ENCODE peak calls at places on chromosomes 16 and 17, in eight cellular contexts. One of them, this sample, is unnamed.

GRCh38 chr17:19707728-19708221 is 8.6 kb downstream of the SLC47A2 start:
- DNase-seq in PC-3: no peak
- DNase-seq in SK-N-SH: no peak
- DNase-seq in HCT116: no peak
- DNase-seq in hepatocyte: no peak
- DNase-seq in neural progenitor cell: no peak
- DNase-seq in GM23338: no peak
- DNase-seq in GM23248: no peak
- DNase-seq in this sample: no peak

GRCh38 chr16:27237229-27238015 is 31.1 kb downstream of the NSMCE1 start:
- DNase-seq in PC-3: no peak
- DNase-seq in hepatocyte: peak; percentile 8
- DNase-seq in GM23338: peak; percentile 23
- DNase-seq in HCT116: no peak
- DNase-seq in neural progenitor cell: peak; percentile 18
- DNase-seq in SK-N-SH: peak; percentile 68
- DNase-seq in GM23248: no peak
- DNase-seq in this sample: peak; percentile 53

GRCh38 chr17:61574542-61575351 is 16.3 kb downstream of the NACA2 start:
- DNase-seq in SK-N-SH: peak; percentile 76
- DNase-seq in GM23338: peak; percentile 65
- DNase-seq in neural progenitor cell: peak; percentile 66
- DNase-seq in GM23248: peak; percentile 66
- DNase-seq in hepatocyte: peak; percentile 81
- DNase-seq in HCT116: peak; percentile 74
- DNase-seq in PC-3: peak; percentile 89
- DNase-seq in this sample: peak; percentile 65

GRCh38 chr17:83154311-83155127 is 75.1 kb downstream of the METRNL start:
- DNase-seq in neural progenitor cell: no peak
- DNase-seq in hepatocyte: no peak
- DNase-seq in GM23338: no peak
- DNase-seq in HCT116: no peak
- DNase-seq in SK-N-SH: no peak
- DNase-seq in PC-3: no peak
- DNase-seq in GM23248: no peak
- DNase-seq in this sample: no peak

GRCh38 chr17:41547921-41548843 is 20.1 kb upstream of the KRT19 start:
- DNase-seq in GM23338: no peak
- DNase-seq in HCT116: peak; percentile 96
- DNase-seq in PC-3: peak; percentile 95
- DNase-seq in neural progenitor cell: no peak
- DNase-seq in GM23248: peak; percentile 100
- DNase-seq in SK-N-SH: peak; percentile 67
- DNase-seq in hepatocyte: peak; percentile 76
- DNase-seq in this sample: no peak

GRCh38 chr16:75742424-75743047 is 16.2 kb upstream of the CPHXL start:
- DNase-seq in SK-N-SH: no peak
- DNase-seq in GM23338: peak; percentile 70
- DNase-seq in PC-3: no peak
- DNase-seq in GM23248: no peak
- DNase-seq in neural progenitor cell: peak; percentile 39
- DNase-seq in HCT116: peak; percentile 12
- DNase-seq in hepatocyte: no peak
- DNase-seq in this sample: peak; percentile 55

GRCh38 chr16:83200005-83200779 is 573.4 kb downstream of the CDH13 start:
- DNase-seq in GM23338: peak; percentile 17
- DNase-seq in neural progenitor cell: peak; percentile 43
- DNase-seq in PC-3: peak; percentile 19
- DNase-seq in GM23248: peak; percentile 68
- DNase-seq in HCT116: no peak
- DNase-seq in SK-N-SH: no peak
- DNase-seq in hepatocyte: no peak
- DNase-seq in this sample: peak; percentile 3

GRCh38 chr17:50221500-50222480 is 20.4 kb upstream of the COL1A1 start:
- DNase-seq in hepatocyte: peak; percentile 55
- DNase-seq in PC-3: peak; percentile 58
- DNase-seq in GM23338: no peak
- DNase-seq in GM23248: peak; percentile 95
- DNase-seq in SK-N-SH: no peak
- DNase-seq in HCT116: no peak
- DNase-seq in neural progenitor cell: no peak
- DNase-seq in this sample: no peak

GRCh38 chr16:85423631-85424030 is 189.5 kb upstream of the GSE1 start:
- DNase-seq in SK-N-SH: no peak
- DNase-seq in GM23338: no peak
- DNase-seq in PC-3: no peak
- DNase-seq in GM23248: no peak
- DNase-seq in HCT116: no peak
- DNase-seq in hepatocyte: no peak
- DNase-seq in neural progenitor cell: no peak
- DNase-seq in this sample: no peak

GRCh38 chr17:79646721-79647455 is 36.0 kb upstream of the RBFOX3 start:
- DNase-seq in GM23338: no peak
- DNase-seq in hepatocyte: no peak
- DNase-seq in neural progenitor cell: no peak
- DNase-seq in GM23248: no peak
- DNase-seq in PC-3: no peak
- DNase-seq in SK-N-SH: peak; percentile 15
- DNase-seq in HCT116: no peak
- DNase-seq in this sample: no peak

GRCh38 chr16:49484454-49484853 is 110.8 kb downstream of the C16orf78 start:
- DNase-seq in GM23338: peak; percentile 87
- DNase-seq in neural progenitor cell: peak; percentile 86
- DNase-seq in hepatocyte: peak; percentile 72
- DNase-seq in SK-N-SH: peak; percentile 95
- DNase-seq in HCT116: no peak
- DNase-seq in GM23248: peak; percentile 36
- DNase-seq in PC-3: no peak
- DNase-seq in this sample: peak; percentile 81

GRCh38 chr17:13600475-13601316 is 1.0 kb downstream of the HS3ST3A1 start:
- DNase-seq in GM23248: peak; percentile 68
- DNase-seq in HCT116: no peak
- DNase-seq in neural progenitor cell: peak; percentile 73
- DNase-seq in hepatocyte: peak; percentile 24
- DNase-seq in GM23338: peak; percentile 47
- DNase-seq in PC-3: no peak
- DNase-seq in SK-N-SH: peak; percentile 46
- DNase-seq in this sample: no peak

GRCh38 chr17:53119773-53120172 is 703.0 kb upstream of the KIF2B start:
- DNase-seq in HCT116: no peak
- DNase-seq in hepatocyte: no peak
- DNase-seq in PC-3: no peak
- DNase-seq in neural progenitor cell: no peak
- DNase-seq in GM23338: no peak
- DNase-seq in SK-N-SH: no peak
- DNase-seq in GM23248: no peak
- DNase-seq in this sample: no peak

GRCh38 chr17:79349506-79350400 is 261.1 kb downstream of the RBFOX3 start:
- DNase-seq in GM23338: no peak
- DNase-seq in SK-N-SH: no peak
- DNase-seq in PC-3: no peak
- DNase-seq in hepatocyte: no peak
- DNase-seq in neural progenitor cell: no peak
- DNase-seq in HCT116: no peak
- DNase-seq in GM23248: no peak
- DNase-seq in this sample: no peak

GRCh38 chr17:71578446-71578845 is 542.4 kb upstream of the SOX9 start:
- DNase-seq in GM23248: no peak
- DNase-seq in PC-3: no peak
- DNase-seq in GM23338: no peak
- DNase-seq in HCT116: no peak
- DNase-seq in hepatocyte: no peak
- DNase-seq in SK-N-SH: no peak
- DNase-seq in neural progenitor cell: no peak
- DNase-seq in this sample: no peak

GRCh38 chr16:15604460-15605390 is 38.2 kb downstream of the MARF1 start:
- DNase-seq in GM23338: no peak
- DNase-seq in neural progenitor cell: no peak
- DNase-seq in GM23248: peak; percentile 39
- DNase-seq in PC-3: no peak
- DNase-seq in SK-N-SH: no peak
- DNase-seq in hepatocyte: no peak
- DNase-seq in HCT116: no peak
- DNase-seq in this sample: no peak

DNA sequence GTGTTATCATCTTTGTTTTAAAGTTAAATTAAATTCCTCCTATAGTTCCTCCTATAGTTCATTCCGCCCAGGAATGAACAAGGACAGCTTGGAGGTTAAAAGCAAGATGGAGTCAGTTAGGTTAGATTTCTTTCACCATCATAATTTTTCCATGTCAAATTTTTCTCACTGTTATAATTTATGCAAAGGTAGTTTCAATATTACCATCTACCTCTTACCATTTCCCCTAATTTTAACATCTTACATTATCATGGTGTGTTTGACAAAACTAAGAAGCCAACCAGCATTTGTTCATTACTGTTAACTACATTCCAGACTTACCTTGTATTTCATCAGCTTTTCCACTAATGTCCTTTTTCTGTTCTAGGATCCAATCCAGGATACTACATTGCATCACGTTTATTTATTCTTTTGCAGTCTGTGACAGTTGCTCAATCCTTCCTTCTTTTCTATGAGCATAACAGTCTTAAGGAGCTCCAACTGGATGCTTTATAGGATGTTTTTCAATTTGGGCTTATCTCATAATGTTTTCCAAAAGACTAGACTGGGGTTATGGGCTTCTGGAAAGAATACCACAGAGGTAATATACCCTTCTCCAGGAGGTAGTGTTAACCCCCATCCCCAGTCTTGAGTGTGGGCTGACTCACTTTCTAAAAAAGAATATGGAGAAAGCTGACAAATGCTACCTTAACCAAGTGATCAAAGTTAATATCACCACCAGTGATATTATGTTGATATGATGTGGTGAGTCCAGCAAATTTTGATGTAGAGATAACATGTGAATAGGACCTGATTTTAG is 158.5 kb downstream of the PPM1E start:
- DNase-seq in PC-3: no peak
- DNase-seq in HCT116: no peak
- DNase-seq in SK-N-SH: no peak
- DNase-seq in neural progenitor cell: no peak
- DNase-seq in GM23248: peak; percentile 44
- DNase-seq in hepatocyte: peak; percentile 5
- DNase-seq in GM23338: no peak
- DNase-seq in this sample: no peak
- TF ChIP-seq EZH2phosphoT487 in PC-3: no peak
- TF ChIP-seq EZH2phosphoT487 in HCT116: no peak
- TF ChIP-seq EZH2phosphoT487 in SK-N-SH: no peak
- TF ChIP-seq EZH2phosphoT487 in neural progenitor cell: no peak
- TF ChIP-seq EZH2phosphoT487 in GM23248: no peak
- TF ChIP-seq EZH2phosphoT487 in hepatocyte: no peak
- TF ChIP-seq EZH2phosphoT487 in GM23338: no peak
- TF ChIP-seq EZH2phosphoT487 in this sample: no peak

DNA sequence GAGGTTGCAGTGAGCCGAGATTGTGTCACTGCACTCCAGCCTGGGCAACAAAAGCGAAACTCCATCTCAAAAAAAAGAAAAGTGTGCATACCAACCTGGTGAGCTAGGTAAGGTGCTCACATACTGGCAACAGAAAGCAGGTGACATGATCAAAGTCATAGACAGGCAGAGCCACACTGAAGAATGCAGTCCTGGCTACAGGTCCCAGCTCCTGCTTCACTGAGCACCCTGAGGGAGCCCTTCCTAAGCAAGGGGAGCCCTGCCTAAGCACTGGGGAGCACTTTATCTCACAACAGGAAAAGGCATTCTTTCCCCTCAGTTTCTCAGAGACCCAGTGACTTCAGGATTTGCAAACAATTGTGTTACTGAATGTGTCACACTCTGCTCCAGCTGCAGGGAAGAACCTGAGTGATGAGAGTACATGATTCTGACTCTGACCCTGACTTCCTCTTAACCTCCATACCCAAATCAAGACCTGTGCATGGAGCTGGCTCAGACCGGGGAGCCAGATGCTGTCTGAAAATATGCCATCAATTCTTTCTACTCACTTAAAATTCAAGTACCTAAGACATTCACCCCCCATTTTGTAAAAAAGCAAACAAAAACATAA is 40.5 kb downstream of the ANKRD11 start:
- DNase-seq in PC-3: no peak
- DNase-seq in neural progenitor cell: no peak
- DNase-seq in HCT116: no peak
- DNase-seq in GM23248: peak; percentile 46
- DNase-seq in SK-N-SH: no peak
- DNase-seq in hepatocyte: no peak
- DNase-seq in GM23338: no peak
- DNase-seq in this sample: peak; percentile 20
- TF ChIP-seq EZH2phosphoT487 in PC-3: no peak
- TF ChIP-seq EZH2phosphoT487 in neural progenitor cell: no peak
- TF ChIP-seq EZH2phosphoT487 in HCT116: no peak
- TF ChIP-seq EZH2phosphoT487 in GM23248: no peak
- TF ChIP-seq EZH2phosphoT487 in SK-N-SH: no peak
- TF ChIP-seq EZH2phosphoT487 in hepatocyte: no peak
- TF ChIP-seq EZH2phosphoT487 in GM23338: no peak
- TF ChIP-seq EZH2phosphoT487 in this sample: no peak

GRCh38 chr16:24102120-24102740 is 153.9 kb upstream of the CACNG3 start:
- DNase-seq in GM23248: peak; percentile 0
- DNase-seq in GM23338: peak; percentile 61
- DNase-seq in SK-N-SH: peak; percentile 82
- DNase-seq in PC-3: no peak
- DNase-seq in hepatocyte: no peak
- DNase-seq in HCT116: no peak
- DNase-seq in neural progenitor cell: no peak
- DNase-seq in this sample: no peak
- TF ChIP-seq EZH2phosphoT487 in GM23248: no peak
- TF ChIP-seq EZH2phosphoT487 in GM23338: no peak
- TF ChIP-seq EZH2phosphoT487 in SK-N-SH: no peak
- TF ChIP-seq EZH2phosphoT487 in PC-3: no peak
- TF ChIP-seq EZH2phosphoT487 in hepatocyte: no peak
- TF ChIP-seq EZH2phosphoT487 in HCT116: no peak
- TF ChIP-seq EZH2phosphoT487 in neural progenitor cell: no peak
- TF ChIP-seq EZH2phosphoT487 in this sample: no peak

GRCh38 chr16:88924834-88925539 is 52.0 kb downstream of the CBFA2T3 start:
- DNase-seq in GM23338: peak; percentile 64
- DNase-seq in GM23248: peak; percentile 97
- DNase-seq in neural progenitor cell: peak; percentile 61
- DNase-seq in SK-N-SH: peak; percentile 80
- DNase-seq in HCT116: peak; percentile 72
- DNase-seq in PC-3: peak; percentile 80
- DNase-seq in hepatocyte: peak; percentile 76
- DNase-seq in this sample: peak; percentile 92

GRCh38 chr16:88926374-88926990 is 50.5 kb downstream of the CBFA2T3 start:
- DNase-seq in GM23248: peak; percentile 24
- DNase-seq in HCT116: peak; percentile 78
- DNase-seq in hepatocyte: no peak
- DNase-seq in GM23338: no peak
- DNase-seq in neural progenitor cell: peak; percentile 58
- DNase-seq in PC-3: peak; percentile 21
- DNase-seq in SK-N-SH: no peak
- DNase-seq in this sample: no peak

GRCh38 chr16:88927010-88927409 is 50.0 kb downstream of the CBFA2T3 start:
- DNase-seq in hepatocyte: no peak
- DNase-seq in SK-N-SH: no peak
- DNase-seq in neural progenitor cell: no peak
- DNase-seq in GM23248: no peak
- DNase-seq in GM23338: no peak
- DNase-seq in PC-3: peak; percentile 47
- DNase-seq in HCT116: peak; percentile 55
- DNase-seq in this sample: no peak

GRCh38 chr16:88923926-88924833 is 52.8 kb downstream of the CBFA2T3 start:
- DNase-seq in PC-3: no peak
- DNase-seq in GM23338: peak; percentile 57
- DNase-seq in HCT116: no peak
- DNase-seq in GM23248: no peak
- DNase-seq in SK-N-SH: no peak
- DNase-seq in neural progenitor cell: peak; percentile 58
- DNase-seq in hepatocyte: no peak
- DNase-seq in this sample: no peak

GRCh38 chr16:88925540-88925887 is 51.5 kb downstream of the CBFA2T3 start:
- DNase-seq in HCT116: no peak
- DNase-seq in SK-N-SH: no peak
- DNase-seq in GM23338: no peak
- DNase-seq in PC-3: no peak
- DNase-seq in hepatocyte: no peak
- DNase-seq in neural progenitor cell: no peak
- DNase-seq in GM23248: no peak
- DNase-seq in this sample: no peak
- TF ChIP-seq EZH2phosphoT487 in HCT116: no peak
- TF ChIP-seq EZH2phosphoT487 in SK-N-SH: no peak
- TF ChIP-seq EZH2phosphoT487 in GM23338: no peak
- TF ChIP-seq EZH2phosphoT487 in PC-3: no peak
- TF ChIP-seq EZH2phosphoT487 in hepatocyte: no peak
- TF ChIP-seq EZH2phosphoT487 in neural progenitor cell: no peak
- TF ChIP-seq EZH2phosphoT487 in GM23248: no peak
- TF ChIP-seq EZH2phosphoT487 in this sample: no peak

This sample was measured in OCI-LY7.